ENCODE peak calls at places on chromosomes 11 and 22, in ten cellular contexts. J is ACHN; Y is hypothalamus; U is left colon; V is stimulated activated CD8-positive, alpha-beta memory T cell treated with anti-CD3 and anti-CD28 coated beads, Interleukin-12 subunit alpha, Interleukin-12 subunit beta, amount 100 ng/mL, for 4 hours; B is NCI-H146; P is H9; D is cerebellum; C is lung microvascular endothelial cell; L is fibroblast of lung. Z is an unnamed sample.

GRCh38 chr11:59551651-59552521 is 40.5 kb downstream of the OR4D9 start:
- DNase-seq in J (peak; percentile 76), Y (no peak), U (no peak), V (no peak), B (peak; percentile 81), P (peak; percentile 36), D (no peak), C (peak; percentile 85), L (peak; percentile 94), Z (peak; percentile 89)

GRCh38 chr11:75277991-75278790 is 37.6 kb downstream of the TPBGL start:
- DNase-seq in J (no peak), Y (no peak), U (no peak), V (no peak), B (no peak), P (no peak), D (no peak), C (no peak), L (no peak), Z (no peak)

GRCh38 chr22:31841029-31841827 is 87.4 kb downstream of the DEPDC5 start:
- DNase-seq in J (no peak), Y (no peak), U (no peak), V (no peak), B (no peak), P (no peak), D (no peak), C (no peak), L (no peak), Z (no peak)

GRCh38 chr22:29702931-29703594 is 16.7 kb upstream of the CABP7 start:
- DNase-seq in J (no peak), Y (no peak), U (peak; percentile 27), V (no peak), B (peak; percentile 73), P (no peak), D (no peak), C (no peak), L (no peak), Z (peak; percentile 94)

GRCh38 chr11:68461284-68461861 is 821 bp downstream of the PPP6R3 start:
- DNase-seq in J (peak; percentile 23), Y (no peak), U (no peak), V (no peak), B (peak; percentile 48), P (no peak), D (no peak), C (peak; percentile 56), L (peak; percentile 47), Z (peak; percentile 78)

GRCh38 chr11:11148104-11148509 is 204.9 kb downstream of the CSNK2A3 start:
- DNase-seq in J (peak; percentile 64), Y (no peak), U (peak; percentile 30), V (no peak), B (no peak), P (peak; percentile 88), D (peak; percentile 59), C (no peak), L (peak; percentile 85), Z (peak; percentile 7)

GRCh38 chr22:50544078-50544745 is 1.5 kb upstream of the KLHDC7B start:
- DNase-seq in J (peak; percentile 81), Y (no peak), U (peak; percentile 92), V (peak; percentile 75), B (peak; percentile 67), P (peak; percentile 89), D (peak; percentile 69), C (peak; percentile 64), L (peak; percentile 64), Z (peak; percentile 85)

GRCh38 chr11:1890856-1891830 is 552 bp downstream of the PRR33 start:
- DNase-seq in J (no peak), Y (no peak), U (no peak), V (no peak), B (no peak), P (no peak), D (no peak), C (no peak), L (no peak), Z (no peak)

GRCh38 chr11:34331329-34331728 is 26.5 kb downstream of the ABTB2 start:
- DNase-seq in J (no peak), Y (no peak), U (no peak), V (no peak), B (peak; percentile 59), P (no peak), D (no peak), C (no peak), L (peak; percentile 68), Z (peak; percentile 95)

GRCh38 chr11:46845440-46845739 is 690 bp downstream of the CKAP5 start:
- DNase-seq in J (peak; percentile 2), Y (no peak), U (no peak), V (no peak), B (peak; percentile 87), P (no peak), D (no peak), C (no peak), L (peak; percentile 17), Z (no peak)

GRCh38 chr22:27405672-27406388 is 395.7 kb downstream of the MN1 start:
- DNase-seq in J (peak; percentile 61), Y (no peak), U (peak; percentile 70), V (no peak), B (peak; percentile 27), P (peak; percentile 79), D (no peak), C (peak; percentile 64), L (peak; percentile 37), Z (peak; percentile 32)

GRCh38 chr11:127454856-127455255 is 454.3 kb upstream of the KIRREL3 start:
- DNase-seq in J (no peak), Y (no peak), U (no peak), V (no peak), B (peak; percentile 97), P (no peak), D (no peak), C (no peak), L (no peak), Z (peak; percentile 99)

GRCh38 chr11:71302534-71302909 is 50.1 kb upstream of the SHANK2 start:
- DNase-seq in J (no peak), Y (no peak), U (no peak), V (no peak), B (no peak), P (no peak), D (no peak), C (no peak), L (no peak), Z (no peak)